ENCODE peak calls at places on chromosomes 6 and 20, in four cellular contexts. V, G, U and J are unnamed samples.

GRCh38 chr6:225121-225721 is 67.1 kb upstream of the DUSP22 start:
- DNase-seq in V (no peak), G (no peak), U (no peak), J (no peak)

GRCh38 chr6:53240763-53241162 is 92.1 kb upstream of the GCM1 start:
- DNase-seq in V (no peak), G (no peak), U (no peak), J (no peak)

GRCh38 chr6:29071831-29072723 is 15.0 kb downstream of the OR2B3 start:
- DNase-seq in V (peak), G (peak), U (no peak), J (peak)

GRCh38 chr6:116938305-116938704 is 61.3 kb downstream of the RFX6 start:
- DNase-seq in V (no peak), G (no peak), U (no peak), J (no peak)

GRCh38 chr6:157244175-157244574 is 79.1 kb downstream of the TMEM242 start:
- DNase-seq in V (peak), G (no peak), U (peak), J (peak)

GRCh38 chr6:44071670-44072451 is 55.4 kb downstream of the MRPL14 start:
- DNase-seq in V (peak), G (peak), U (peak), J (peak)

GRCh38 chr20:18288748-18289705 is 700 bp downstream of the ZNF133 start:
- DNase-seq in V (peak), G (peak), U (no peak), J (peak)

GRCh38 chr6:170080828-170081368 is 210.0 kb downstream of the DLL1 start:
- DNase-seq in V (no peak), G (no peak), U (no peak), J (no peak)

GRCh38 chr6:125444234-125444949 is 142.6 kb upstream of the HDDC2 start:
- DNase-seq in V (no peak), G (peak), U (no peak), J (peak)

GRCh38 chr6:74939309-74939708 is 266.5 kb downstream of the COL12A1 start:
- DNase-seq in V (no peak), G (peak), U (no peak), J (no peak)

GRCh38 chr6:148398686-148399085 is 56.0 kb downstream of the SASH1 start:
- DNase-seq in V (no peak), G (no peak), U (no peak), J (no peak)

GRCh38 chr6:37884548-37884947 is 65.0 kb downstream of the ZFAND3 start:
- DNase-seq in V (peak), G (no peak), U (no peak), J (no peak)

GRCh38 chr6:90457867-90458259 is 129.0 kb downstream of the MAP3K7 start:
- DNase-seq in V (no peak), G (no peak), U (no peak), J (no peak)

GRCh38 chr20:57047281-57048026 is 219.0 kb downstream of the BMP7 start:
- DNase-seq in V (no peak), G (no peak), U (no peak), J (no peak)

GRCh38 chr20:44965651-44966029 is 672 bp upstream of the STK4 start:
- DNase-seq in V (no peak), G (no peak), U (no peak), J (no peak)

GRCh38 chr6:132218063-132218696 is 183.1 kb downstream of the MOXD1 start:
- DNase-seq in V (peak), G (peak), U (no peak), J (peak)

GRCh38 chr6:6772751-6773150 is 184.2 kb downstream of the LY86 start:
- DNase-seq in V (no peak), G (no peak), U (no peak), J (no peak)

GRCh38 chr20:33392016-33392415 is 9.3 kb downstream of the CDK5RAP1 start:
- DNase-seq in V (peak), G (peak), U (peak), J (peak)

GRCh38 chr20:51563597-51564332 is 21.2 kb upstream of the NFATC2 start:
- DNase-seq in V (peak), G (peak), U (peak), J (peak)

GRCh38 chr20:41958391-41958790 is 340.2 kb upstream of the CHD6 start:
- DNase-seq in V (no peak), G (no peak), U (no peak), J (no peak)

GRCh38 chr6:17932362-17932852 is 55.0 kb downstream of the KIF13A start:
- DNase-seq in V (peak), G (peak), U (peak), J (peak)

GRCh38 chr6:7169296-7169721 is 61.5 kb downstream of the RREB1 start:
- DNase-seq in V (no peak), G (no peak), U (no peak), J (peak)

DNA sequence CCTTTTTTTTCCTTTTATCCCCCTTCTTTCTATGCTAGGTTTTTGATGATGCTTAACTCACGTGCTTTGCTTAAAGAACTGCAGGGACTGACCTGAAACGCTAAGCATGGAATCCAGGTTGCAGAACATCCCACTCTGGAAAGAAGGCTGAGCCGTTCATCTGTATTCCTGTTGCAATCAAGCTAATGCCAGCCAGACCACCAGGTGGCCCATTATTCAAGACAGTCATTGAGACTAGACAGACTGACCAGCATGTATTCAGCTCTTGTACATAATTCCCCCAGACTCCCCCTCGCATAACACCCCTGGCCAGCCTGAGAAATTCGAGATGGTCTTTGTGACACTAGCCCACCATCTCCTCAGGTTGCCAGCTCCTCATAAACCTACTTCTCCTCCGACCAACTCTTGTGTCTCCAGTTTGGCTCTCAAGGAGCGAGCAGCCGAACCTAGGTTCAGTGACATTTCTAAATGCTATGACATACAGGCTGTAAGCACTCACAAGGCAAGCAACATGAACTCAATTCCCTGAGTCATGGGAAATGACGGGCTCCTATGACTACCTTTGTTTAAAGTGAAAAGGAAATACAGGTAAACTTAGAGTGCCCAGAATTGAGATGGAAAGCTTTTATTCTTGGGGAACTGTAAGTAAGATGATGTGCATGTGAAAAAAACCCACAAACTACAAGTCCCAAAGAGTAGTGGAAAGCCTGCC is 309.3 kb upstream of the CDYL start:
- DNase-seq in V (peak), G (no peak), U (no peak), J (no peak)
- TF ChIP-seq CTCF in V (no peak), G (peak), U (peak), J (peak)

GRCh38 chr6:73655341-73655917 is 1.6 kb upstream of the SLC17A5 start:
- DNase-seq in V (no peak), G (no peak), U (no peak), J (peak)
- H3K4me3 ChIP-seq in V (no peak), G (no peak), U (no peak), J (peak)

GRCh38 chr20:36848078-36848660 is 27.8 kb upstream of the TLDC2 start:
- DNase-seq in V (peak), G (peak), U (no peak), J (peak)
- TF ChIP-seq CTCF in V (no peak), G (no peak), U (no peak), J (no peak)

GRCh38 chr6:105137388-105137787 is 42.4 kb downstream of the POPDC3 start:
- DNase-seq in V (peak), G (peak), U (no peak), J (peak)
- H3K4me3 ChIP-seq in V (peak), G (peak), U (peak), J (peak)

DNA sequence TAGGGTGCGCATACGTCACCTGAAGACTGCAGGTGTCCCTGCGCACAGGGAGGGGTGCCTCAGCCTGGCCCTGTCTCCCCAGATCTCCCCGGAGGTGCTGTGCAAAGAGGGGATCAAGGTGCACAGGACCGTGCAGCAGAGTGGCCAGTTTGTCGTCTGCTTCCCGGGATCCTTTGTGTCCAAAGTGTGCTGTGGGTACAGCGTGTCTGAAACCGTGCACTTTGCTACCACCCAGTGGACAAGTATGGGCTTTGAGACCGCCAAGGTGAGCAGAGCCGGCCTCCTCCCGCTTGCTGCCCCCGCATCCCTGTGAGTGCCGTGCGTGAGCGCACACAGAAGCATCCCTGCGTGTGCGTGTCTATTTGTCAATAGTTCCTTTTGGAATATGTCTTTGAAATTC is 150.7 kb downstream of the DTNBP1 start:
- DNase-seq in V (peak), G (no peak), U (no peak), J (no peak)
- TF ChIP-seq CTCF in V (peak), G (peak), U (peak), J (peak)

DNA sequence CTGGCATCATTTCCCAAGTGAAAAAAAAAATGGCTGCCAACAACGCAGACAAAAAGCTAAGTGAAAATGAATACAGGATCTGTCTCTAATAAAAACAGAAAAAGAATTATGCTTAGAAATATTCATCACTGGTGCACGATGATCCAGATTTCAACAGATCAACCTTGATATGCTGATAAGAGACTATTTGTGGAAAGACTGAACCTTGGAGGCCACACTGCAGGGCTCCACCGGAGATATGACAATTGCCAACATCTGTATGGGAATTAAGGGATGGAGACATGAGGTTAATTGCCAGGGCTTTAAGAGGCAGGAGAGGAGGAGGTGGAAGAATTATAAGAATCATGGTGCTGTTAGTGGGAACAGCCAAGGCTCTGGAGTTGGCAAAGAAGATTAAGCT is 48.3 kb downstream of the PFDN4 start:
- DNase-seq in V (peak), G (no peak), U (no peak), J (no peak)
- H3K4me3 ChIP-seq in V (no peak), G (no peak), U (no peak), J (no peak)

GRCh38 chr6:149860834-149861602 is 3.1 kb downstream of the LRP11 start:
- DNase-seq in V (no peak), G (peak), U (no peak), J (peak)
- TF ChIP-seq CTCF in V (peak), G (peak), U (peak), J (peak)

DNA sequence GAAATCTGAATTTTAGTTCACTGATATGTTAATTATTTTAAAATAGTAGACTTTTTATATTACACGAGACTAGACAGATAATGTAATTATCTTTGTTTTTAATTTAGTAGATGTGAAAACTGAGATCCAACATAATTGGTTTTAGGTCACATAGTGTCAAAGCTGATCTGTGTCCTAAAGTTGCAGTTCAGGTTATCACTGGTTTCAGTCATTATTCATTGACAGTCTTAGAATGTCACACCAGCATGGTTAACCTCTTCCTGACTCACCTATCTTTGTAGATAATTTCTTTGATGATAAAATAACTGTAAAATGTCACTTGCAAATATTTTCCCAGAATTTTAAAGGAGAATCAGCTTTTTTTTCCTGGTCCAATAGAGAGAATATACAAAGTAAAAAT is 48.3 kb upstream of the SLC35B3 start:
- DNase-seq in V (no peak), G (no peak), U (no peak), J (no peak)
- H3K4me3 ChIP-seq in V (no peak), G (no peak), U (no peak), J (no peak)